ENCODE peak calls at places on chromosomes 2 and 18, in five cellular contexts. X, V, O, D and S are unnamed samples.

GRCh38 chr2:163943403-163944356 is 207.9 kb upstream of the FIGN start:
- DNase-seq in D (no peak), X (no peak), O (no peak), V (no peak), S (no peak)

GRCh38 chr2:212488611-212489010 is 50.0 kb downstream of the ERBB4 start:
- DNase-seq in D (no peak), V (no peak), X (no peak), O (no peak), S (no peak)

GRCh38 chr2:38192046-38192445 is 116.1 kb upstream of the CYP1B1 start:
- DNase-seq in V (no peak), D (no peak), O (no peak), X (no peak), S (no peak)

GRCh38 chr2:219987830-219988229 is 360.4 kb downstream of the SLC4A3 start:
- DNase-seq in O (no peak), D (peak; percentile 97), X (no peak), V (peak; percentile 57), S (no peak)

GRCh38 chr2:157856157-157856455 is 20.0 kb downstream of the ACVR1 start:
- DNase-seq in X (no peak), O (no peak), D (no peak), V (no peak), S (no peak)

GRCh38 chr2:70608373-70608772 is 54.7 kb upstream of the TGFA start:
- DNase-seq in O (no peak), V (no peak), X (no peak), D (no peak), S (no peak)

GRCh38 chr2:120254178-120254577 is 1.5 kb downstream of the RALB start:
- DNase-seq in V (no peak), O (no peak), X (no peak), D (no peak), S (no peak)

GRCh38 chr18:48943736-48944527 is 6.8 kb downstream of the SMAD7 start:
- DNase-seq in X (no peak), D (no peak), O (no peak), V (no peak), S (no peak)

GRCh38 chr18:7608798-7609197 is 41.7 kb downstream of the PTPRM start:
- DNase-seq in X (no peak), O (no peak), V (no peak), D (no peak), S (no peak)

GRCh38 chr2:174108579-174108978 is 139.8 kb downstream of the OLA1 start:
- DNase-seq in X (no peak), D (no peak), O (no peak), V (no peak), S (no peak)

GRCh38 chr18:66872277-66872676 is 268.4 kb upstream of the CDH19 start:
- DNase-seq in D (no peak), O (no peak), V (no peak), X (peak; percentile 3), S (peak; percentile 0)

GRCh38 chr2:197784956-197785941 is at the start of gene BOLL:
- DNase-seq in X (no peak), O (no peak), D (no peak), V (no peak), S (no peak)

GRCh38 chr2:193187816-193188215 is 993.1 kb upstream of the TMEFF2 start:
- DNase-seq in X (no peak), V (no peak), D (no peak), O (no peak), S (no peak)

GRCh38 chr2:60710707-60711106 is 45.4 kb upstream of the PAPOLG start:
- DNase-seq in O (no peak), X (no peak), V (peak; percentile 71), D (peak; percentile 13), S (no peak)

GRCh38 chr2:12754643-12755042 is 37.9 kb downstream of the TRIB2 start:
- DNase-seq in V (no peak), D (no peak), X (no peak), O (no peak), S (no peak)

GRCh38 chr18:67515987-67516431 is 511 bp downstream of the DSEL start:
- DNase-seq in V (peak; percentile 86), O (peak; percentile 58), D (peak; percentile 73), X (peak; percentile 80), S (peak; percentile 56)

GRCh38 chr2:120914839-120915521 is 179.3 kb downstream of the GLI2 start:
- DNase-seq in D (peak; percentile 54), O (no peak), X (no peak), V (peak; percentile 92), S (no peak)